ENCODE peak calls at places on chromosomes 1 and 21, in nine cellular contexts. One of them, this sample, is unnamed.
A peak's percentile ranks its signal among the peaks of the same experiment; 100 is the strongest.

GRCh38 chr1:206668351-206668750 is 16.4 kb upstream of the MAPKAPK2 start:
- DNase-seq in A549: no peak
- DNase-seq in HT-29: no peak
- DNase-seq in M059J: no peak
- DNase-seq in CD4-positive, alpha-beta memory T cell: no peak
- DNase-seq in BJ: no peak
- DNase-seq in GM19239: no peak
- DNase-seq in cardiac septum: no peak
- DNase-seq in sigmoid colon: no peak
- DNase-seq in this sample: no peak

GRCh38 chr1:32351077-32351858 is 11.0 kb downstream of the FAM229A start:
- DNase-seq in A549: peak; percentile 92
- DNase-seq in HT-29: peak; percentile 89
- DNase-seq in M059J: peak; percentile 90
- DNase-seq in CD4-positive, alpha-beta memory T cell: peak; percentile 94
- DNase-seq in BJ: peak; percentile 39
- DNase-seq in GM19239: peak; percentile 93
- DNase-seq in cardiac septum: peak; percentile 97
- DNase-seq in sigmoid colon: peak; percentile 98
- DNase-seq in this sample: peak; percentile 92

GRCh38 chr1:211764701-211765100 is 65.9 kb downstream of the LPGAT1 start:
- DNase-seq in A549: no peak
- DNase-seq in HT-29: no peak
- DNase-seq in M059J: no peak
- DNase-seq in CD4-positive, alpha-beta memory T cell: no peak
- DNase-seq in BJ: no peak
- DNase-seq in GM19239: no peak
- DNase-seq in cardiac septum: no peak
- DNase-seq in sigmoid colon: no peak
- DNase-seq in this sample: no peak

GRCh38 chr1:101136739-101137138 is 100.1 kb upstream of the S1PR1 start:
- DNase-seq in A549: no peak
- DNase-seq in HT-29: no peak
- DNase-seq in M059J: peak; percentile 45
- DNase-seq in CD4-positive, alpha-beta memory T cell: no peak
- DNase-seq in BJ: no peak
- DNase-seq in GM19239: no peak
- DNase-seq in cardiac septum: no peak
- DNase-seq in sigmoid colon: no peak
- DNase-seq in this sample: no peak

GRCh38 chr1:186374313-186375151 is 521 bp downstream of the TPR start:
- DNase-seq in A549: peak; percentile 39
- DNase-seq in HT-29: peak; percentile 68
- DNase-seq in M059J: peak; percentile 55
- DNase-seq in CD4-positive, alpha-beta memory T cell: peak; percentile 70
- DNase-seq in BJ: no peak
- DNase-seq in GM19239: no peak
- DNase-seq in cardiac septum: no peak
- DNase-seq in sigmoid colon: no peak
- DNase-seq in this sample: peak; percentile 71

GRCh38 chr1:112714313-112715263 is 544 bp downstream of the PPM1J start:
- DNase-seq in A549: no peak
- DNase-seq in HT-29: no peak
- DNase-seq in M059J: peak; percentile 26
- DNase-seq in CD4-positive, alpha-beta memory T cell: peak; percentile 51
- DNase-seq in BJ: no peak
- DNase-seq in GM19239: no peak
- DNase-seq in cardiac septum: peak; percentile 76
- DNase-seq in sigmoid colon: no peak
- DNase-seq in this sample: peak; percentile 7

GRCh38 chr21:38048241-38048640 is 132.0 kb upstream of the KCNJ6 start:
- DNase-seq in A549: no peak
- DNase-seq in HT-29: no peak
- DNase-seq in M059J: no peak
- DNase-seq in CD4-positive, alpha-beta memory T cell: no peak
- DNase-seq in BJ: no peak
- DNase-seq in GM19239: no peak
- DNase-seq in cardiac septum: no peak
- DNase-seq in sigmoid colon: no peak
- DNase-seq in this sample: no peak

GRCh38 chr1:11138952-11139351 is 39.3 kb upstream of the EXOSC10 start:
- DNase-seq in A549: no peak
- DNase-seq in HT-29: no peak
- DNase-seq in M059J: peak; percentile 42
- DNase-seq in CD4-positive, alpha-beta memory T cell: no peak
- DNase-seq in BJ: no peak
- DNase-seq in GM19239: no peak
- DNase-seq in cardiac septum: no peak
- DNase-seq in sigmoid colon: no peak
- DNase-seq in this sample: no peak

GRCh38 chr21:26199471-26199870 is 28.9 kb upstream of the APP start:
- DNase-seq in A549: no peak
- DNase-seq in HT-29: no peak
- DNase-seq in M059J: no peak
- DNase-seq in CD4-positive, alpha-beta memory T cell: no peak
- DNase-seq in BJ: peak; percentile 70
- DNase-seq in GM19239: no peak
- DNase-seq in cardiac septum: no peak
- DNase-seq in sigmoid colon: no peak
- DNase-seq in this sample: no peak

GRCh38 chr1:155078496-155079209 is at the start of gene EFNA3:
- DNase-seq in A549: peak; percentile 50
- DNase-seq in HT-29: peak; percentile 60
- DNase-seq in M059J: peak; percentile 38
- DNase-seq in CD4-positive, alpha-beta memory T cell: no peak
- DNase-seq in BJ: no peak
- DNase-seq in GM19239: peak; percentile 71
- DNase-seq in cardiac septum: no peak
- DNase-seq in sigmoid colon: peak; percentile 79
- DNase-seq in this sample: peak; percentile 76

GRCh38 chr1:173503391-173503790 is 26.3 kb downstream of the PRDX6 start:
- DNase-seq in A549: peak; percentile 17
- DNase-seq in HT-29: no peak
- DNase-seq in M059J: no peak
- DNase-seq in CD4-positive, alpha-beta memory T cell: no peak
- DNase-seq in BJ: no peak
- DNase-seq in GM19239: no peak
- DNase-seq in cardiac septum: no peak
- DNase-seq in sigmoid colon: no peak
- DNase-seq in this sample: no peak